ENCODE peak calls at places on chromosomes 12 and 14, in five cellular contexts. One of them, this sample, is unnamed.

GRCh38 chr14:99699071-99699760 is 15.1 kb downstream of the CYP46A1 start:
- DNase-seq in HS-5: no peak
- DNase-seq in stimulated activated CD8-positive, alpha-beta memory T cell treated with anti-CD3 and anti-CD28 coated beads, Interleukin-12 subunit alpha, Interleukin-12 subunit beta, amount 100 ng/mL, for 1 hour: no peak
- DNase-seq in heart right ventricle: no peak
- DNase-seq in lower lobe of right lung: no peak
- DNase-seq in this sample: no peak

GRCh38 chr14:65840786-65841185 is 428.3 kb downstream of the FUT8 start:
- DNase-seq in heart right ventricle: no peak
- DNase-seq in HS-5: no peak
- DNase-seq in lower lobe of right lung: no peak
- DNase-seq in stimulated activated CD8-positive, alpha-beta memory T cell treated with anti-CD3 and anti-CD28 coated beads, Interleukin-12 subunit alpha, Interleukin-12 subunit beta, amount 100 ng/mL, for 1 hour: no peak
- DNase-seq in this sample: no peak

GRCh38 chr12:27999521-27999920 is 27.0 kb upstream of the PTHLH start:
- DNase-seq in lower lobe of right lung: no peak
- DNase-seq in HS-5: peak
- DNase-seq in stimulated activated CD8-positive, alpha-beta memory T cell treated with anti-CD3 and anti-CD28 coated beads, Interleukin-12 subunit alpha, Interleukin-12 subunit beta, amount 100 ng/mL, for 1 hour: no peak
- DNase-seq in heart right ventricle: no peak
- DNase-seq in this sample: no peak

GRCh38 chr12:89884365-89884915 is 175.8 kb upstream of the ATP2B1 start:
- DNase-seq in stimulated activated CD8-positive, alpha-beta memory T cell treated with anti-CD3 and anti-CD28 coated beads, Interleukin-12 subunit alpha, Interleukin-12 subunit beta, amount 100 ng/mL, for 1 hour: no peak
- DNase-seq in HS-5: no peak
- DNase-seq in heart right ventricle: no peak
- DNase-seq in lower lobe of right lung: no peak
- DNase-seq in this sample: no peak

GRCh38 chr12:2986876-2987275 is 27.7 kb downstream of the TEAD4 start:
- DNase-seq in HS-5: no peak
- DNase-seq in stimulated activated CD8-positive, alpha-beta memory T cell treated with anti-CD3 and anti-CD28 coated beads, Interleukin-12 subunit alpha, Interleukin-12 subunit beta, amount 100 ng/mL, for 1 hour: no peak
- DNase-seq in heart right ventricle: no peak
- DNase-seq in lower lobe of right lung: no peak
- DNase-seq in this sample: no peak

GRCh38 chr14:99430491-99430890 is 50.2 kb downstream of the SETD3 start:
- DNase-seq in stimulated activated CD8-positive, alpha-beta memory T cell treated with anti-CD3 and anti-CD28 coated beads, Interleukin-12 subunit alpha, Interleukin-12 subunit beta, amount 100 ng/mL, for 1 hour: no peak
- DNase-seq in HS-5: no peak
- DNase-seq in lower lobe of right lung: peak
- DNase-seq in heart right ventricle: peak
- DNase-seq in this sample: peak

GRCh38 chr12:25557830-25558436 is 4.8 kb upstream of the LMNTD1 start:
- DNase-seq in HS-5: peak
- DNase-seq in stimulated activated CD8-positive, alpha-beta memory T cell treated with anti-CD3 and anti-CD28 coated beads, Interleukin-12 subunit alpha, Interleukin-12 subunit beta, amount 100 ng/mL, for 1 hour: no peak
- DNase-seq in lower lobe of right lung: no peak
- DNase-seq in heart right ventricle: no peak
- DNase-seq in this sample: no peak

GRCh38 chr12:22415342-22416309 is 81.1 kb upstream of the ST8SIA1 start:
- DNase-seq in lower lobe of right lung: no peak
- DNase-seq in stimulated activated CD8-positive, alpha-beta memory T cell treated with anti-CD3 and anti-CD28 coated beads, Interleukin-12 subunit alpha, Interleukin-12 subunit beta, amount 100 ng/mL, for 1 hour: no peak
- DNase-seq in heart right ventricle: peak
- DNase-seq in HS-5: peak
- DNase-seq in this sample: no peak

GRCh38 chr14:42523656-42524055 is 917.0 kb downstream of the LRFN5 start:
- DNase-seq in HS-5: no peak
- DNase-seq in heart right ventricle: no peak
- DNase-seq in stimulated activated CD8-positive, alpha-beta memory T cell treated with anti-CD3 and anti-CD28 coated beads, Interleukin-12 subunit alpha, Interleukin-12 subunit beta, amount 100 ng/mL, for 1 hour: no peak
- DNase-seq in lower lobe of right lung: no peak
- DNase-seq in this sample: no peak

GRCh38 chr12:107840186-107840585 is 65.7 kb downstream of the ASCL4 start:
- DNase-seq in lower lobe of right lung: no peak
- DNase-seq in heart right ventricle: no peak
- DNase-seq in stimulated activated CD8-positive, alpha-beta memory T cell treated with anti-CD3 and anti-CD28 coated beads, Interleukin-12 subunit alpha, Interleukin-12 subunit beta, amount 100 ng/mL, for 1 hour: no peak
- DNase-seq in HS-5: no peak
- DNase-seq in this sample: no peak

GRCh38 chr12:53279283-53279869 is 11.3 kb downstream of the ESPL1 start:
- DNase-seq in HS-5: no peak
- DNase-seq in heart right ventricle: no peak
- DNase-seq in lower lobe of right lung: no peak
- DNase-seq in stimulated activated CD8-positive, alpha-beta memory T cell treated with anti-CD3 and anti-CD28 coated beads, Interleukin-12 subunit alpha, Interleukin-12 subunit beta, amount 100 ng/mL, for 1 hour: no peak
- DNase-seq in this sample: no peak

GRCh38 chr14:61193471-61193870 is 87.7 kb downstream of the TMEM30B start:
- DNase-seq in heart right ventricle: no peak
- DNase-seq in HS-5: no peak
- DNase-seq in stimulated activated CD8-positive, alpha-beta memory T cell treated with anti-CD3 and anti-CD28 coated beads, Interleukin-12 subunit alpha, Interleukin-12 subunit beta, amount 100 ng/mL, for 1 hour: no peak
- DNase-seq in lower lobe of right lung: no peak
- DNase-seq in this sample: no peak

GRCh38 chr14:54344445-54344844 is 52.4 kb upstream of the CDKN3 start:
- DNase-seq in stimulated activated CD8-positive, alpha-beta memory T cell treated with anti-CD3 and anti-CD28 coated beads, Interleukin-12 subunit alpha, Interleukin-12 subunit beta, amount 100 ng/mL, for 1 hour: no peak
- DNase-seq in heart right ventricle: no peak
- DNase-seq in HS-5: no peak
- DNase-seq in lower lobe of right lung: no peak
- DNase-seq in this sample: no peak

GRCh38 chr14:36738269-36738668 is 76.6 kb downstream of the PAX9 start:
- DNase-seq in lower lobe of right lung: no peak
- DNase-seq in heart right ventricle: no peak
- DNase-seq in HS-5: no peak
- DNase-seq in stimulated activated CD8-positive, alpha-beta memory T cell treated with anti-CD3 and anti-CD28 coated beads, Interleukin-12 subunit alpha, Interleukin-12 subunit beta, amount 100 ng/mL, for 1 hour: no peak
- DNase-seq in this sample: no peak

GRCh38 chr12:111126331-111126730 is 206.0 kb upstream of the MYL2 start:
- DNase-seq in lower lobe of right lung: no peak
- DNase-seq in HS-5: no peak
- DNase-seq in stimulated activated CD8-positive, alpha-beta memory T cell treated with anti-CD3 and anti-CD28 coated beads, Interleukin-12 subunit alpha, Interleukin-12 subunit beta, amount 100 ng/mL, for 1 hour: no peak
- DNase-seq in heart right ventricle: peak
- DNase-seq in this sample: peak

GRCh38 chr14:104979758-104980591 is 1.8 kb upstream of the AHNAK2 start:
- DNase-seq in HS-5: no peak
- DNase-seq in lower lobe of right lung: peak
- DNase-seq in heart right ventricle: peak
- DNase-seq in stimulated activated CD8-positive, alpha-beta memory T cell treated with anti-CD3 and anti-CD28 coated beads, Interleukin-12 subunit alpha, Interleukin-12 subunit beta, amount 100 ng/mL, for 1 hour: no peak
- DNase-seq in this sample: peak

GRCh38 chr14:60926002-60926401 is 54.9 kb downstream of the TRMT5 start:
- DNase-seq in HS-5: no peak
- DNase-seq in lower lobe of right lung: no peak
- DNase-seq in stimulated activated CD8-positive, alpha-beta memory T cell treated with anti-CD3 and anti-CD28 coated beads, Interleukin-12 subunit alpha, Interleukin-12 subunit beta, amount 100 ng/mL, for 1 hour: no peak
- DNase-seq in heart right ventricle: no peak
- DNase-seq in this sample: no peak

GRCh38 chr12:11895421-11896064 is 175.2 kb upstream of the BCL2L14 start:
- DNase-seq in HS-5: no peak
- DNase-seq in stimulated activated CD8-positive, alpha-beta memory T cell treated with anti-CD3 and anti-CD28 coated beads, Interleukin-12 subunit alpha, Interleukin-12 subunit beta, amount 100 ng/mL, for 1 hour: no peak
- DNase-seq in heart right ventricle: no peak
- DNase-seq in lower lobe of right lung: no peak
- DNase-seq in this sample: no peak

GRCh38 chr14:103552011-103552797 is 10.3 kb downstream of the BAG5 start:
- DNase-seq in heart right ventricle: no peak
- DNase-seq in lower lobe of right lung: peak
- DNase-seq in stimulated activated CD8-positive, alpha-beta memory T cell treated with anti-CD3 and anti-CD28 coated beads, Interleukin-12 subunit alpha, Interleukin-12 subunit beta, amount 100 ng/mL, for 1 hour: no peak
- DNase-seq in HS-5: no peak
- DNase-seq in this sample: peak

GRCh38 chr12:69298947-69299346 is 49.2 kb upstream of the LYZ start:
- DNase-seq in lower lobe of right lung: no peak
- DNase-seq in heart right ventricle: no peak
- DNase-seq in HS-5: no peak
- DNase-seq in stimulated activated CD8-positive, alpha-beta memory T cell treated with anti-CD3 and anti-CD28 coated beads, Interleukin-12 subunit alpha, Interleukin-12 subunit beta, amount 100 ng/mL, for 1 hour: no peak
- DNase-seq in this sample: no peak

GRCh38 chr12:46788247-46788887 is 37.4 kb downstream of the SLC38A4 start:
- DNase-seq in stimulated activated CD8-positive, alpha-beta memory T cell treated with anti-CD3 and anti-CD28 coated beads, Interleukin-12 subunit alpha, Interleukin-12 subunit beta, amount 100 ng/mL, for 1 hour: no peak
- DNase-seq in HS-5: no peak
- DNase-seq in heart right ventricle: no peak
- DNase-seq in lower lobe of right lung: no peak
- DNase-seq in this sample: no peak

GRCh38 chr14:68442828-68443460 is 349.9 kb downstream of the ZFP36L1 start:
- DNase-seq in lower lobe of right lung: no peak
- DNase-seq in heart right ventricle: no peak
- DNase-seq in stimulated activated CD8-positive, alpha-beta memory T cell treated with anti-CD3 and anti-CD28 coated beads, Interleukin-12 subunit alpha, Interleukin-12 subunit beta, amount 100 ng/mL, for 1 hour: no peak
- DNase-seq in HS-5: no peak
- DNase-seq in this sample: no peak

GRCh38 chr12:108995370-108995992 is 25.4 kb downstream of the SVOP start:
- DNase-seq in lower lobe of right lung: no peak
- DNase-seq in HS-5: no peak
- DNase-seq in heart right ventricle: no peak
- DNase-seq in stimulated activated CD8-positive, alpha-beta memory T cell treated with anti-CD3 and anti-CD28 coated beads, Interleukin-12 subunit alpha, Interleukin-12 subunit beta, amount 100 ng/mL, for 1 hour: no peak
- DNase-seq in this sample: no peak

GRCh38 chr14:32408018-32408417 is 78.9 kb downstream of the AKAP6 start:
- DNase-seq in lower lobe of right lung: no peak
- DNase-seq in stimulated activated CD8-positive, alpha-beta memory T cell treated with anti-CD3 and anti-CD28 coated beads, Interleukin-12 subunit alpha, Interleukin-12 subunit beta, amount 100 ng/mL, for 1 hour: no peak
- DNase-seq in heart right ventricle: no peak
- DNase-seq in HS-5: no peak
- DNase-seq in this sample: peak

GRCh38 chr12:52726451-52726850 is 23.1 kb upstream of the KRT77 start:
- DNase-seq in heart right ventricle: no peak
- DNase-seq in lower lobe of right lung: no peak
- DNase-seq in stimulated activated CD8-positive, alpha-beta memory T cell treated with anti-CD3 and anti-CD28 coated beads, Interleukin-12 subunit alpha, Interleukin-12 subunit beta, amount 100 ng/mL, for 1 hour: no peak
- DNase-seq in HS-5: no peak
- DNase-seq in this sample: no peak

GRCh38 chr12:5442251-5443006 is 10.5 kb downstream of the NTF3 start:
- DNase-seq in HS-5: peak
- DNase-seq in lower lobe of right lung: no peak
- DNase-seq in stimulated activated CD8-positive, alpha-beta memory T cell treated with anti-CD3 and anti-CD28 coated beads, Interleukin-12 subunit alpha, Interleukin-12 subunit beta, amount 100 ng/mL, for 1 hour: no peak
- DNase-seq in heart right ventricle: peak
- DNase-seq in this sample: no peak

GRCh38 chr14:65297744-65298143 is 114.8 kb upstream of the FUT8 start:
- DNase-seq in HS-5: no peak
- DNase-seq in lower lobe of right lung: no peak
- DNase-seq in heart right ventricle: no peak
- DNase-seq in stimulated activated CD8-positive, alpha-beta memory T cell treated with anti-CD3 and anti-CD28 coated beads, Interleukin-12 subunit alpha, Interleukin-12 subunit beta, amount 100 ng/mL, for 1 hour: no peak
- DNase-seq in this sample: no peak

GRCh38 chr14:75335588-75335987 is 57.0 kb downstream of the FOS start:
- DNase-seq in heart right ventricle: no peak
- DNase-seq in stimulated activated CD8-positive, alpha-beta memory T cell treated with anti-CD3 and anti-CD28 coated beads, Interleukin-12 subunit alpha, Interleukin-12 subunit beta, amount 100 ng/mL, for 1 hour: no peak
- DNase-seq in lower lobe of right lung: no peak
- DNase-seq in HS-5: no peak
- DNase-seq in this sample: no peak

GRCh38 chr12:57280234-57281062 is 29.5 kb upstream of the STAC3 start:
- DNase-seq in stimulated activated CD8-positive, alpha-beta memory T cell treated with anti-CD3 and anti-CD28 coated beads, Interleukin-12 subunit alpha, Interleukin-12 subunit beta, amount 100 ng/mL, for 1 hour: peak
- DNase-seq in heart right ventricle: no peak
- DNase-seq in lower lobe of right lung: no peak
- DNase-seq in HS-5: peak
- DNase-seq in this sample: no peak

GRCh38 chr12:26963413-26963812 is 25.1 kb downstream of the FGFR1OP2 start:
- DNase-seq in HS-5: no peak
- DNase-seq in stimulated activated CD8-positive, alpha-beta memory T cell treated with anti-CD3 and anti-CD28 coated beads, Interleukin-12 subunit alpha, Interleukin-12 subunit beta, amount 100 ng/mL, for 1 hour: no peak
- DNase-seq in lower lobe of right lung: no peak
- DNase-seq in heart right ventricle: no peak
- DNase-seq in this sample: no peak